ENCODE peak calls at places on chromosomes 2 and 18, in four cellular contexts. K is HepG2, B is K562, W is GM12878. N is an unnamed sample.

GRCh38 chr2:222738759-222739292 is 67.4 kb downstream of the MOGAT1 start:
- DNase-seq in K (no peak), B (peak; percentile 76), W (no peak), N (no peak)

GRCh38 chr2:176152350-176153181 is 1.2 kb downstream of the HOXD4 start:
- DNase-seq in K (no peak), B (no peak), W (no peak), N (no peak)

GRCh38 chr2:225748606-225749005 is 349.1 kb downstream of the NYAP2 start:
- DNase-seq in K (no peak), B (no peak), W (no peak), N (no peak)

GRCh38 chr2:11028407-11028916 is 116.7 kb downstream of the KCNF1 start:
- DNase-seq in K (no peak), B (no peak), W (no peak), N (no peak)

GRCh38 chr2:7697052-7697451 is 779.8 kb downstream of the RNF144A start:
- DNase-seq in K (no peak), B (no peak), W (no peak), N (no peak)

GRCh38 chr2:7667260-7667757 is 750.1 kb downstream of the RNF144A start:
- DNase-seq in K (no peak), B (no peak), W (no peak), N (no peak)

GRCh38 chr2:100789361-100789760 is 30.6 kb upstream of the NPAS2 start:
- DNase-seq in K (no peak), B (no peak), W (no peak), N (no peak)

GRCh38 chr18:79567481-79568147 is 112.0 kb upstream of the CTDP1 start:
- DNase-seq in K (no peak), B (no peak), W (no peak), N (no peak)

GRCh38 chr2:214881647-214882205 is 72.2 kb upstream of the BARD1 start:
- DNase-seq in K (no peak), B (no peak), W (peak; percentile 13), N (no peak)

DNA sequence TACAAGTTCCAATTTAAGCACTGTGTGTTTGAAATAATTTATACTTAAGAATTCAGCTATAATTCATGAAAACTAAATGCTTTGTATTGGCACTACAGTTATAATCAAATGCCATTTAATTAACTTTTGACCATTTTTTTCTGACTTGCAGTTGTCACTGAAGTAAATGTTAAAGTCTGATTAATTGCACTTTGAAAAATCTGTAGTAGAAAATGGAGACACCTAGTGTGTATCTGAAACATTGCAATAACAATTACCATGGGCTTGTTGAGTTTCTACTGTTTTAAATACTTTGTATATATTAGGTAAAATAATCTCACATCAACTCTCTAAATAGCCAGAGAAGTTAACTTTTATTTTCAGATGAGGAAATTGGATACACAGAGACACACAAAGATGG is 458.6 kb upstream of the FSIP2 start:
- DNase-seq in K (peak; percentile 16), B (no peak), W (no peak), N (no peak)
- TF ChIP-seq CHD4 in K (no peak), B (no peak), W (no peak), N (no peak)

GRCh38 chr2:17482651-17483050 is 35.6 kb downstream of the RAD51AP2 start:
- DNase-seq in K (peak; percentile 66), B (no peak), W (no peak), N (no peak)
- TF ChIP-seq ESRRA in K (no peak), B (no peak), W (no peak), N (no peak)

GRCh38 chr2:73284296-73285161 is at the start of gene FBXO41:
- DNase-seq in K (peak; percentile 30), B (peak; percentile 82), W (peak; percentile 47), N (peak; percentile 48)
- TF ChIP-seq CHD4 in K (no peak), B (no peak), W (no peak), N (no peak)

DNA sequence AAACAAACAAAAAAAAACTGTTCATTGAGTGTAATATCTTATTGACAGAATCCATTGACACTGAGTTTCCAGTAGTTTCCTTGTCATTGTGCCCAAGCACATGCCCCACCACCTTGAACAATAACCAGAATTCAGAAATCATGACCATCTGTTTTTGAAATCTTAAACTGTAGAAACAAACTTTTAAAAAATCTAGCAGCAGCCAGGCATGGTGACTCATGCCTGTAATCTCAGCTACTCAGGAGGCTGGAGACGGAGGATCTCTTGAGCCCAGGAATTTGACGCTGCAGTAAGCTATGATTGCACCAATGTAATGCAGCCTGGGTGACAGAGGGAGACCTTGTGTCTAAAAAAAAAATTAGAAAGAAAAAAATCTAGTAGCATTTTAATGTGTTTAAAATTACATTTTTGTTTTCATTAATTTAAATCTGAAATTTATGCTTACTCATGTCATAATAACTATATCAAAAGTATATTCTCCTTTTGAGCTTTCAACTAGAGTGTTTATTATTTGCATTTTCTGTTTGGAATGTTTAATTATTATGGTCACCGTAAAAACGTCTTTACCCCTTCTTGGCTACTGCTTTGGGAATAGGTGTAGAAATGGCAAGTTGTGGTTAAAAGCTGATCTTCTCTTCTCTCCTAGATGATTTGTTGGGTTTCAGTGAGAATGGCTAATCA is 25.2 kb upstream of the STON1 start:
- DNase-seq in K (no peak), B (peak; percentile 61), W (no peak), N (no peak)
- TF ChIP-seq ESRRA in K (no peak), B (no peak), W (no peak), N (no peak)

DNA sequence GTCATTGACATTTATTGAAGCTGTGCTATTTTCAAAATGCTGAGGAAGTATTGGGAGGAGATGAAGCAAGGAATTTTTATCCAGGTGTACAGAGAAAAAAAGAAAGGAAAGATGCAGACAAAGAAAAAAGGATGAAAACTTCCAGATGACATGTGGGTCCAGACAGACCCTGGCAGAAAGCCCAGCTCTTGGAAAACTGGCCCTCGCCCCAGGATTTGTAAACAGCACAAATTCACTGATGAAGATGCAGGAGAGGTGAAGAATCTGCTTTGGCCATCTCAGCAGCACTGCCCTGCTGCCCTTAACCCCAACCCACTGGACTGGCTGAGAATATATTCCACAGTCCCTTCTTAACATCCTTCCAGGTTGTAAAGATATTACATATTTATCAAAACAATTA is 12.5 kb downstream of the TACR1 start:
- DNase-seq in K (no peak), B (no peak), W (no peak), N (no peak)
- TF ChIP-seq CHD4 in K (no peak), B (no peak), W (no peak), N (no peak)